ENCODE peak calls at places on chromosome 15, in six cellular contexts. U, O, M, W, R and T are unnamed samples.

GRCh38 chr15:65354835-65355172 is 23.0 kb downstream of the IGDCC3 start:
- DNase-seq in O (no peak), M (no peak), U (no peak), W (no peak), R (no peak), T (no peak)

GRCh38 chr15:92009162-92009561 is 155.7 kb downstream of the SLCO3A1 start:
- DNase-seq in M (no peak), W (no peak), R (no peak), U (no peak), O (no peak), T (no peak)

GRCh38 chr15:82999426-82999825 is 12.0 kb downstream of the C15orf40 start:
- DNase-seq in U (no peak), R (no peak), O (no peak), M (no peak), W (no peak), T (peak)

GRCh38 chr15:31342781-31343626 is 16.4 kb downstream of the KLF13 start:
- DNase-seq in O (no peak), M (no peak), U (no peak), W (no peak), R (no peak), T (no peak)

GRCh38 chr15:100973351-100974034 is 54.3 kb downstream of the LRRK1 start:
- DNase-seq in O (no peak), U (no peak), W (no peak), R (no peak), M (no peak), T (no peak)

GRCh38 chr15:98649996-98650870 is 1.9 kb downstream of the IGF1R start:
- DNase-seq in O (peak), R (peak), M (no peak), W (peak), U (peak), T (peak)

GRCh38 chr15:35349916-35350315 is 196.0 kb downstream of the DPH6 start:
- DNase-seq in R (no peak), W (no peak), O (no peak), M (no peak), U (no peak), T (no peak)

GRCh38 chr15:64635486-64635815 is 139.9 kb downstream of the RBPMS2 start:
- DNase-seq in R (peak), U (peak), O (peak), W (peak), M (peak), T (peak)

GRCh38 chr15:45377630-45378148 is 655 bp downstream of the GATM start:
- DNase-seq in R (no peak), O (no peak), M (peak), U (no peak), W (no peak), T (peak)

GRCh38 chr15:38069001-38069400 is 134.6 kb downstream of the TMCO5A start:
- DNase-seq in R (peak), O (peak), W (peak), M (no peak), U (peak), T (peak)

GRCh38 chr15:52668133-52668532 is 11.1 kb downstream of the ATOSA start:
- DNase-seq in M (no peak), W (no peak), R (peak), U (peak), O (no peak), T (no peak)

GRCh38 chr15:25807063-25807462 is 56.1 kb downstream of the ATP10A start:
- DNase-seq in M (no peak), W (no peak), R (no peak), U (no peak), O (no peak), T (no peak)

GRCh38 chr15:97977734-97978133 is 17.2 kb downstream of the ARRDC4 start:
- DNase-seq in R (no peak), O (no peak), U (no peak), M (no peak), W (no peak), T (no peak)

GRCh38 chr15:62769604-62770003 is 272.9 kb upstream of the TPM1 start:
- DNase-seq in U (peak), M (no peak), R (peak), O (no peak), W (no peak), T (peak)

GRCh38 chr15:59284768-59285368 is 78.2 kb downstream of the LDHAL6B start:
- DNase-seq in M (no peak), O (no peak), R (no peak), W (no peak), U (no peak), T (no peak)

GRCh38 chr15:68775671-68776476 is 44.8 kb downstream of the ANP32A start:
- DNase-seq in O (no peak), M (no peak), R (peak), U (peak), W (no peak), T (peak)

GRCh38 chr15:51082246-51082645 is 12.5 kb downstream of the TNFAIP8L3 start:
- DNase-seq in O (no peak), R (no peak), U (no peak), M (no peak), W (no peak), T (no peak)

GRCh38 chr15:88745696-88746095 is 57.5 kb upstream of the ACAN start:
- DNase-seq in R (peak), W (no peak), O (no peak), U (peak), M (no peak), T (peak)

GRCh38 chr15:66651198-66651597 is 50.8 kb upstream of the SMAD6 start:
- DNase-seq in M (no peak), O (no peak), U (no peak), W (no peak), R (no peak), T (no peak)

GRCh38 chr15:40310001-40310959 is 2.5 kb upstream of the PLCB2 start:
- DNase-seq in O (peak), U (peak), W (peak), M (peak), R (peak), T (peak)

GRCh38 chr15:98674336-98674735 is 26.0 kb downstream of the IGF1R start:
- DNase-seq in W (no peak), M (no peak), O (no peak), U (peak), R (no peak), T (no peak)

GRCh38 chr15:69578792-69579587 is 126.4 kb downstream of the RPLP1 start:
- DNase-seq in O (peak), M (peak), U (no peak), R (no peak), W (peak), T (no peak)

GRCh38 chr15:76433798-76434400 is 97.3 kb downstream of the ISL2 start:
- DNase-seq in R (peak), U (peak), M (no peak), O (no peak), W (no peak), T (peak)

GRCh38 chr15:63950911-63951481 is 95.3 kb downstream of the DAPK2 start:
- DNase-seq in R (peak), M (no peak), W (no peak), U (peak), O (no peak), T (peak)

GRCh38 chr15:31856581-31856980 is 173.7 kb upstream of the CHRNA7 start:
- DNase-seq in O (no peak), W (no peak), U (no peak), M (no peak), R (no peak), T (no peak)

GRCh38 chr15:57462391-57462790 is 86.1 kb downstream of the CGNL1 start:
- DNase-seq in O (no peak), W (no peak), R (peak), M (no peak), U (peak), T (peak)

GRCh38 chr15:38163651-38164050 is 89.0 kb upstream of the SPRED1 start:
- DNase-seq in U (no peak), R (no peak), O (no peak), M (no peak), W (no peak), T (no peak)

GRCh38 chr15:88256261-88257230 is at the start of gene NTRK3:
- DNase-seq in M (no peak), U (no peak), O (no peak), R (no peak), W (no peak), T (peak)

GRCh38 chr15:64825081-64825430 is 391 bp downstream of the PIF1 start:
- DNase-seq in R (no peak), O (no peak), U (no peak), M (no peak), W (no peak), T (peak)

GRCh38 chr15:66780172-66780972 is 78.3 kb downstream of the SMAD6 start:
- DNase-seq in M (peak), R (peak), O (no peak), W (no peak), U (peak), T (peak)

GRCh38 chr15:61086001-61086400 is 143.1 kb downstream of the RORA start:
- DNase-seq in W (no peak), U (no peak), R (no peak), M (no peak), O (no peak), T (no peak)

GRCh38 chr15:51162865-51163762 is 68.4 kb upstream of the TNFAIP8L3 start:
- DNase-seq in W (peak), R (peak), U (peak), M (peak), O (peak), T (peak)

GRCh38 chr15:43518073-43518761 is 809 bp downstream of the MAP1A start:
- DNase-seq in R (peak), W (no peak), O (no peak), U (peak), M (no peak), T (peak)

GRCh38 chr15:77527164-77527778 is 105.4 kb downstream of the LINGO1 start:
- DNase-seq in M (no peak), R (peak), U (peak), W (no peak), O (no peak), T (no peak)

GRCh38 chr15:34158355-34158754 is 51.5 kb downstream of the KATNBL1 start:
- DNase-seq in O (no peak), M (no peak), U (no peak), R (no peak), W (no peak), T (no peak)

GRCh38 chr15:37056894-37057205 is 43.5 kb downstream of the MEIS2 start:
- DNase-seq in W (no peak), M (no peak), O (no peak), R (no peak), U (peak), T (no peak)

GRCh38 chr15:89116404-89116803 is 28.1 kb downstream of the ABHD2 start:
- DNase-seq in O (no peak), W (no peak), M (no peak), U (peak), R (peak), T (no peak)